ENCODE peak calls at places on chromosomes 6 and 20, in nine cellular contexts. R, B, S, X, A, L, Q, K and M are unnamed samples.

GRCh38 chr6:62923728-62924127 is 287.5 kb upstream of the FKBP1C start:
- DNase-seq in B (no peak), A (no peak), R (no peak), S (no peak), Q (no peak), L (no peak), K (no peak), X (no peak), M (no peak)

GRCh38 chr6:1724124-1724523 is 114.4 kb downstream of the FOXC1 start:
- DNase-seq in S (no peak), B (no peak), Q (no peak), L (no peak), K (no peak), A (no peak), R (no peak), X (peak), M (no peak)

GRCh38 chr6:131400054-131400781 is 172.8 kb upstream of the ARG1 start:
- DNase-seq in S (no peak), Q (peak), X (no peak), R (peak), K (peak), B (peak), A (peak), L (peak), M (peak)

GRCh38 chr20:61954276-61955021 is 111.2 kb downstream of the TAF4 start:
- DNase-seq in A (no peak), L (no peak), R (no peak), B (no peak), K (no peak), X (peak), Q (no peak), S (peak), M (no peak)

GRCh38 chr20:59630526-59630925 is 26.2 kb downstream of the PHACTR3 start:
- DNase-seq in B (no peak), K (no peak), X (no peak), R (no peak), L (no peak), S (no peak), A (no peak), Q (no peak), M (no peak)

GRCh38 chr20:62959101-62959971 is 6.8 kb downstream of the SLC17A9 start:
- DNase-seq in A (no peak), B (no peak), Q (no peak), S (no peak), X (no peak), K (no peak), R (no peak), L (no peak), M (no peak)

GRCh38 chr20:19308151-19308550 is 95.7 kb downstream of the SLC24A3 start:
- DNase-seq in S (no peak), L (no peak), K (no peak), R (no peak), X (no peak), B (no peak), Q (no peak), A (no peak), M (no peak)

GRCh38 chr6:159899994-159900745 is 9.4 kb downstream of the MAS1 start:
- DNase-seq in R (no peak), B (peak), K (peak), X (no peak), L (peak), A (peak), Q (peak), S (no peak), M (peak)

GRCh38 chr6:148846778-148847761 is 100.2 kb downstream of the UST start:
- DNase-seq in Q (no peak), A (peak), R (no peak), B (peak), S (peak), K (no peak), X (no peak), L (peak), M (peak)

GRCh38 chr20:11329271-11329670 is 588.4 kb upstream of the BTBD3 start:
- DNase-seq in L (no peak), R (no peak), Q (no peak), B (no peak), K (no peak), A (no peak), X (no peak), S (no peak), M (peak)

GRCh38 chr20:32648761-32649615 is 24.8 kb downstream of the C20orf203 start:
- DNase-seq in L (peak), Q (peak), R (no peak), K (no peak), S (no peak), A (no peak), B (peak), X (no peak), M (no peak)

GRCh38 chr6:156897907-156898531 is 120.8 kb downstream of the ARID1B start:
- DNase-seq in L (no peak), A (no peak), X (no peak), Q (no peak), B (no peak), K (no peak), S (no peak), R (no peak), M (no peak)